ENCODE peak calls at places on chromosomes 5 and 9, in seven cellular contexts. One of them, this sample, is unnamed.

GRCh38 chr5:72951850-72952468 is 3.9 kb upstream of the FCHO2 start:
- DNase-seq in RWPE1: peak; percentile 93
- DNase-seq in fibroblast of pulmonary artery: peak; percentile 75
- DNase-seq in Daoy: peak; percentile 70
- DNase-seq in psoas muscle: no peak
- DNase-seq in GM04504: peak; percentile 46
- DNase-seq in stimulated activated naive CD4-positive, alpha-beta T cell: no peak
- DNase-seq in this sample: no peak

GRCh38 chr5:149049371-149049781 is 13.5 kb downstream of the SH3TC2 start:
- DNase-seq in RWPE1: no peak
- DNase-seq in fibroblast of pulmonary artery: no peak
- DNase-seq in Daoy: no peak
- DNase-seq in psoas muscle: no peak
- DNase-seq in GM04504: no peak
- DNase-seq in stimulated activated naive CD4-positive, alpha-beta T cell: no peak
- DNase-seq in this sample: no peak

GRCh38 chr5:120568716-120569115 is 104.6 kb downstream of the PRR16 start:
- DNase-seq in RWPE1: no peak
- DNase-seq in fibroblast of pulmonary artery: peak; percentile 4
- DNase-seq in Daoy: no peak
- DNase-seq in psoas muscle: no peak
- DNase-seq in GM04504: no peak
- DNase-seq in stimulated activated naive CD4-positive, alpha-beta T cell: no peak
- DNase-seq in this sample: no peak

GRCh38 chr9:4923580-4924544 is 61.2 kb upstream of the JAK2 start:
- DNase-seq in RWPE1: peak; percentile 1
- DNase-seq in fibroblast of pulmonary artery: peak; percentile 55
- DNase-seq in Daoy: no peak
- DNase-seq in psoas muscle: no peak
- DNase-seq in GM04504: no peak
- DNase-seq in stimulated activated naive CD4-positive, alpha-beta T cell: no peak
- DNase-seq in this sample: no peak

GRCh38 chr9:82526629-82527028 is 536.3 kb downstream of the RASEF start:
- DNase-seq in RWPE1: no peak
- DNase-seq in fibroblast of pulmonary artery: no peak
- DNase-seq in Daoy: no peak
- DNase-seq in psoas muscle: no peak
- DNase-seq in GM04504: no peak
- DNase-seq in stimulated activated naive CD4-positive, alpha-beta T cell: no peak
- DNase-seq in this sample: no peak

GRCh38 chr9:87890866-87891265 is 8.2 kb downstream of the SPATA31E1 start:
- DNase-seq in RWPE1: no peak
- DNase-seq in fibroblast of pulmonary artery: no peak
- DNase-seq in Daoy: no peak
- DNase-seq in psoas muscle: no peak
- DNase-seq in GM04504: no peak
- DNase-seq in stimulated activated naive CD4-positive, alpha-beta T cell: no peak
- DNase-seq in this sample: no peak

GRCh38 chr9:79610019-79610760 is 38.4 kb downstream of the TLE4 start:
- DNase-seq in RWPE1: no peak
- DNase-seq in fibroblast of pulmonary artery: no peak
- DNase-seq in Daoy: peak; percentile 46
- DNase-seq in psoas muscle: no peak
- DNase-seq in GM04504: peak; percentile 74
- DNase-seq in stimulated activated naive CD4-positive, alpha-beta T cell: no peak
- DNase-seq in this sample: no peak

GRCh38 chr5:72153551-72153950 is 46.3 kb downstream of the MAP1B start:
- DNase-seq in RWPE1: no peak
- DNase-seq in fibroblast of pulmonary artery: no peak
- DNase-seq in Daoy: no peak
- DNase-seq in psoas muscle: no peak
- DNase-seq in GM04504: no peak
- DNase-seq in stimulated activated naive CD4-positive, alpha-beta T cell: no peak
- DNase-seq in this sample: no peak

GRCh38 chr9:127796899-127797370 is 5.7 kb upstream of the FPGS start:
- DNase-seq in RWPE1: no peak
- DNase-seq in fibroblast of pulmonary artery: no peak
- DNase-seq in Daoy: no peak
- DNase-seq in psoas muscle: no peak
- DNase-seq in GM04504: no peak
- DNase-seq in stimulated activated naive CD4-positive, alpha-beta T cell: no peak
- DNase-seq in this sample: no peak

GRCh38 chr5:55593115-55593472 is 58.3 kb upstream of the PLPP1 start:
- DNase-seq in RWPE1: peak; percentile 91
- DNase-seq in fibroblast of pulmonary artery: no peak
- DNase-seq in Daoy: no peak
- DNase-seq in psoas muscle: no peak
- DNase-seq in GM04504: no peak
- DNase-seq in stimulated activated naive CD4-positive, alpha-beta T cell: no peak
- DNase-seq in this sample: no peak

GRCh38 chr9:124708633-124709032 is 62.5 kb downstream of the NR6A1 start:
- DNase-seq in RWPE1: no peak
- DNase-seq in fibroblast of pulmonary artery: no peak
- DNase-seq in Daoy: peak; percentile 51
- DNase-seq in psoas muscle: no peak
- DNase-seq in GM04504: peak; percentile 52
- DNase-seq in stimulated activated naive CD4-positive, alpha-beta T cell: no peak
- DNase-seq in this sample: no peak

GRCh38 chr9:131554088-131554864 is 9.0 kb downstream of the PRRT1B start:
- DNase-seq in RWPE1: no peak
- DNase-seq in fibroblast of pulmonary artery: no peak
- DNase-seq in Daoy: no peak
- DNase-seq in psoas muscle: no peak
- DNase-seq in GM04504: no peak
- DNase-seq in stimulated activated naive CD4-positive, alpha-beta T cell: no peak
- DNase-seq in this sample: no peak

GRCh38 chr9:91857831-91858669 is 92.0 kb downstream of the ROR2 start:
- DNase-seq in RWPE1: no peak
- DNase-seq in fibroblast of pulmonary artery: no peak
- DNase-seq in Daoy: no peak
- DNase-seq in psoas muscle: no peak
- DNase-seq in GM04504: no peak
- DNase-seq in stimulated activated naive CD4-positive, alpha-beta T cell: no peak
- DNase-seq in this sample: no peak

GRCh38 chr5:96703985-96704384 is 41.8 kb downstream of the CAST start:
- DNase-seq in RWPE1: no peak
- DNase-seq in fibroblast of pulmonary artery: no peak
- DNase-seq in Daoy: no peak
- DNase-seq in psoas muscle: no peak
- DNase-seq in GM04504: no peak
- DNase-seq in stimulated activated naive CD4-positive, alpha-beta T cell: no peak
- DNase-seq in this sample: no peak

GRCh38 chr5:35264509-35264908 is 34.2 kb upstream of the PRLR start:
- DNase-seq in RWPE1: no peak
- DNase-seq in fibroblast of pulmonary artery: no peak
- DNase-seq in Daoy: no peak
- DNase-seq in psoas muscle: no peak
- DNase-seq in GM04504: no peak
- DNase-seq in stimulated activated naive CD4-positive, alpha-beta T cell: no peak
- DNase-seq in this sample: no peak

GRCh38 chr5:107519900-107520354 is 150.8 kb downstream of the EFNA5 start:
- DNase-seq in RWPE1: peak; percentile 32
- DNase-seq in fibroblast of pulmonary artery: peak; percentile 44
- DNase-seq in Daoy: peak; percentile 31
- DNase-seq in psoas muscle: no peak
- DNase-seq in GM04504: no peak
- DNase-seq in stimulated activated naive CD4-positive, alpha-beta T cell: no peak
- DNase-seq in this sample: no peak

GRCh38 chr5:72434056-72434780 is 73.0 kb downstream of the ZNF366 start:
- DNase-seq in RWPE1: no peak
- DNase-seq in fibroblast of pulmonary artery: no peak
- DNase-seq in Daoy: no peak
- DNase-seq in psoas muscle: no peak
- DNase-seq in GM04504: no peak
- DNase-seq in stimulated activated naive CD4-positive, alpha-beta T cell: no peak
- DNase-seq in this sample: no peak

GRCh38 chr9:89919171-89919681 is 314.4 kb downstream of the GADD45G start:
- DNase-seq in RWPE1: no peak
- DNase-seq in fibroblast of pulmonary artery: no peak
- DNase-seq in Daoy: peak; percentile 47
- DNase-seq in psoas muscle: no peak
- DNase-seq in GM04504: no peak
- DNase-seq in stimulated activated naive CD4-positive, alpha-beta T cell: no peak
- DNase-seq in this sample: no peak

GRCh38 chr5:58122157-58122556 is 337.7 kb downstream of the PLK2 start:
- DNase-seq in RWPE1: no peak
- DNase-seq in fibroblast of pulmonary artery: no peak
- DNase-seq in Daoy: no peak
- DNase-seq in psoas muscle: no peak
- DNase-seq in GM04504: no peak
- DNase-seq in stimulated activated naive CD4-positive, alpha-beta T cell: no peak
- DNase-seq in this sample: no peak

GRCh38 chr9:75376855-75377254 is 288.5 kb downstream of the OSTF1 start:
- DNase-seq in RWPE1: no peak
- DNase-seq in fibroblast of pulmonary artery: no peak
- DNase-seq in Daoy: no peak
- DNase-seq in psoas muscle: no peak
- DNase-seq in GM04504: no peak
- DNase-seq in stimulated activated naive CD4-positive, alpha-beta T cell: no peak
- DNase-seq in this sample: no peak

GRCh38 chr5:41009228-41009627 is 61.9 kb downstream of the MROH2B start:
- DNase-seq in RWPE1: peak; percentile 64
- DNase-seq in fibroblast of pulmonary artery: peak; percentile 64
- DNase-seq in Daoy: peak; percentile 23
- DNase-seq in psoas muscle: no peak
- DNase-seq in GM04504: no peak
- DNase-seq in stimulated activated naive CD4-positive, alpha-beta T cell: no peak
- DNase-seq in this sample: no peak

GRCh38 chr5:135547590-135548254 is 12.0 kb upstream of the NEUROG1 start:
- DNase-seq in RWPE1: no peak
- DNase-seq in fibroblast of pulmonary artery: no peak
- DNase-seq in Daoy: no peak
- DNase-seq in psoas muscle: no peak
- DNase-seq in GM04504: no peak
- DNase-seq in stimulated activated naive CD4-positive, alpha-beta T cell: no peak
- DNase-seq in this sample: no peak

GRCh38 chr5:74337252-74338100 is 303.1 kb downstream of the ENC1 start:
- DNase-seq in RWPE1: no peak
- DNase-seq in fibroblast of pulmonary artery: no peak
- DNase-seq in Daoy: no peak
- DNase-seq in psoas muscle: no peak
- DNase-seq in GM04504: no peak
- DNase-seq in stimulated activated naive CD4-positive, alpha-beta T cell: no peak
- DNase-seq in this sample: no peak

This sample was measured in neural crest cell.